ENCODE peak calls at places on chromosomes 12 and 14, in six cellular contexts. M is activated CD8-positive, alpha-beta memory T cell treated with anti-CD3 and anti-CD28 coated beads, Interleukin-2, amount 50 U/mL, for 4 hours; X is activated CD4-positive, alpha-beta T cell treated with anti-CD3 and anti-CD28 coated beads, Interleukin-2, amount 10 ng/mL, durations not matched to agents 7 days and 5 days; R is heart left ventricle; I is mesothelial cell of epicardium; W is COR-L47. K is an unnamed sample.

GRCh38 chr12:3199551-3200031 is 122.4 kb downstream of the TSPAN9 start:
- DNase-seq in I (peak; percentile 53), M (no peak), R (no peak), X (no peak), W (no peak), K (no peak)

GRCh38 chr14:55711171-55711811 is 131.3 kb downstream of the KTN1 start:
- DNase-seq in X (no peak), I (no peak), R (no peak), W (no peak), M (no peak), K (peak; percentile 40)

GRCh38 chr12:82279597-82279996 is 78.6 kb downstream of the CCDC59 start:
- DNase-seq in M (no peak), R (no peak), I (no peak), W (no peak), X (no peak), K (no peak)

GRCh38 chr14:37343307-37344094 is 145.8 kb downstream of the MIPOL1 start:
- DNase-seq in W (no peak), X (no peak), I (no peak), R (no peak), M (no peak), K (no peak)

GRCh38 chr14:89619616-89620273 is 202.7 kb upstream of the FOXN3 start:
- DNase-seq in I (no peak), R (no peak), W (no peak), X (no peak), M (no peak), K (no peak)

GRCh38 chr14:45251912-45252311 is 1.1 kb downstream of the MIS18BP1 start:
- DNase-seq in M (no peak), I (no peak), X (peak; percentile 15), R (no peak), W (no peak), K (no peak)

GRCh38 chr14:89424241-89424640 is 7.2 kb upstream of the FOXN3 start:
- DNase-seq in R (no peak), X (no peak), M (no peak), I (no peak), W (no peak), K (no peak)

GRCh38 chr14:91118511-91119068 is 4.7 kb downstream of the DGLUCY start:
- DNase-seq in W (no peak), R (no peak), I (no peak), X (no peak), M (no peak), K (no peak)

GRCh38 chr14:30185832-30186231 is 258.2 kb upstream of the PRKD1 start:
- DNase-seq in R (no peak), W (no peak), I (no peak), M (no peak), X (no peak), K (no peak)

GRCh38 chr14:56138987-56139386 is 20.8 kb downstream of the PELI2 start:
- DNase-seq in W (no peak), R (no peak), X (no peak), M (no peak), I (no peak), K (no peak)

GRCh38 chr12:80038062-80038560 is 61.2 kb upstream of the OTOGL start:
- DNase-seq in M (no peak), I (no peak), W (no peak), X (no peak), R (no peak), K (no peak)

GRCh38 chr12:95990136-95990535 is 6.0 kb downstream of the HAL start:
- DNase-seq in I (no peak), M (no peak), X (no peak), R (no peak), W (no peak), K (no peak)

GRCh38 chr14:50773632-50774541 is 57.1 kb downstream of the NIN start:
- DNase-seq in M (no peak), R (no peak), X (peak; percentile 24), I (peak; percentile 63), W (peak; percentile 14), K (peak; percentile 25)

GRCh38 chr12:11652351-11653040 is 3.0 kb downstream of the ETV6 start:
- DNase-seq in R (no peak), M (no peak), I (no peak), X (peak; percentile 14), W (no peak), K (no peak)

GRCh38 chr14:64953661-64954060 is 11.1 kb upstream of the GPX2 start:
- DNase-seq in X (no peak), M (no peak), R (no peak), W (no peak), I (no peak), K (no peak)

GRCh38 chr12:90823859-90824258 is 131.1 kb downstream of the CCER1 start:
- DNase-seq in I (no peak), X (no peak), W (no peak), R (no peak), M (no peak), K (no peak)

GRCh38 chr12:70236990-70237389 is 6.2 kb upstream of the CNOT2 start:
- DNase-seq in R (no peak), M (no peak), X (no peak), I (no peak), W (no peak), K (no peak)

GRCh38 chr12:124289634-124290600 is 5.0 kb upstream of the RFLNA start:
- DNase-seq in R (peak; percentile 67), X (no peak), I (no peak), W (no peak), M (no peak), K (no peak)